ENCODE peak calls at places on chromosomes 6 and 20, in ten cellular contexts. N, O, W, R, T, Q, Y, Z, B and F are unnamed samples.
A peak's percentile ranks its signal among the peaks of the same experiment; 100 is the strongest.

GRCh38 chr20:46683620-46683938 is 5.7 kb downstream of the TP53RK start:
- DNase-seq in N (no peak), O (no peak), W (no peak), R (no peak), T (no peak), Q (no peak), Y (no peak), Z (no peak), B (no peak), F (no peak)

GRCh38 chr6:6962086-6962485 is 145.7 kb upstream of the RREB1 start:
- DNase-seq in N (no peak), O (no peak), W (no peak), R (no peak), T (no peak), Q (no peak), Y (no peak), Z (no peak), B (no peak), F (no peak)

GRCh38 chr6:152496731-152497130 is 140.4 kb downstream of the SYNE1 start:
- DNase-seq in N (no peak), O (no peak), W (no peak), R (no peak), T (no peak), Q (no peak), Y (no peak), Z (no peak), B (no peak), F (no peak)

GRCh38 chr20:45061244-45061643 is 39.7 kb downstream of the KCNS1 start:
- DNase-seq in N (no peak), O (peak; percentile 93), W (no peak), R (no peak), T (no peak), Q (no peak), Y (no peak), Z (no peak), B (peak; percentile 43), F (no peak)

GRCh38 chr6:44733868-44734267 is 346.4 kb downstream of the CDC5L start:
- DNase-seq in N (no peak), O (no peak), W (no peak), R (no peak), T (no peak), Q (no peak), Y (no peak), Z (no peak), B (peak; percentile 42), F (no peak)

GRCh38 chr20:605237-605636 is 4.9 kb downstream of the TCF15 start:
- DNase-seq in N (no peak), O (no peak), W (no peak), R (no peak), T (no peak), Q (no peak), Y (no peak), Z (no peak), B (no peak), F (no peak)

GRCh38 chr6:105320766-105321165 is 82.1 kb downstream of the PREP start:
- DNase-seq in N (no peak), O (no peak), W (no peak), R (no peak), T (no peak), Q (no peak), Y (no peak), Z (no peak), B (no peak), F (no peak)

GRCh38 chr6:145529582-145529981 is 205.7 kb downstream of the EPM2A start:
- DNase-seq in N (no peak), O (no peak), W (no peak), R (no peak), T (no peak), Q (no peak), Y (no peak), Z (no peak), B (no peak), F (no peak)